ENCODE peak calls at places on chromosomes 2 and 18, in five cellular contexts. U, Q, A, H and L are unnamed samples.

GRCh38 chr2:177998006-177998405 is 74.6 kb downstream of the PDE11A start:
- DNase-seq in H (no peak), Q (peak; percentile 76), A (no peak), U (no peak), L (no peak)

GRCh38 chr2:172693529-172694185 is 42.0 kb upstream of the RAPGEF4 start:
- DNase-seq in U (no peak), A (no peak), H (no peak), Q (no peak), L (no peak)

GRCh38 chr18:24421831-24422230 is 4.6 kb upstream of the IMPACT start:
- DNase-seq in Q (no peak), H (no peak), U (no peak), A (no peak), L (no peak)

GRCh38 chr2:226903179-226903578 is 67.3 kb downstream of the RHBDD1 start:
- DNase-seq in Q (peak; percentile 77), H (no peak), U (no peak), A (no peak), L (no peak)

GRCh38 chr2:88880441-88880953 is 189.0 kb downstream of the RPIA start:
- DNase-seq in A (peak; percentile 34), H (peak; percentile 26), U (no peak), Q (no peak), L (peak; percentile 9)

GRCh38 chr2:142286618-142287017 is 155.8 kb upstream of the LRP1B start:
- DNase-seq in Q (no peak), U (no peak), A (no peak), H (no peak), L (no peak)

GRCh38 chr2:127051116-127051779 is 55.7 kb downstream of the BIN1 start:
- DNase-seq in H (no peak), Q (no peak), U (peak; percentile 69), A (no peak), L (no peak)

GRCh38 chr18:48153641-48154481 is 223.4 kb upstream of the SMAD2 start:
- DNase-seq in U (no peak), H (no peak), Q (no peak), A (no peak), L (no peak)

GRCh38 chr18:37430346-37431076 is 135.1 kb downstream of the CELF4 start:
- DNase-seq in Q (no peak), U (no peak), H (no peak), A (no peak), L (no peak)

GRCh38 chr2:38581193-38582147 is 21.3 kb downstream of the HNRNPLL start:
- DNase-seq in H (peak; percentile 25), A (peak; percentile 78), Q (peak; percentile 53), U (no peak), L (peak; percentile 44)

GRCh38 chr2:96374211-96374951 is 38.8 kb downstream of the NCAPH start:
- DNase-seq in U (no peak), Q (no peak), H (no peak), A (no peak), L (no peak)

GRCh38 chr2:29697181-29697580 is 224.2 kb downstream of the ALK start:
- DNase-seq in U (no peak), A (no peak), H (no peak), Q (no peak), L (no peak)

GRCh38 chr2:1738646-1739302 is 5.5 kb downstream of the PXDN start:
- DNase-seq in H (no peak), A (no peak), Q (no peak), U (no peak), L (no peak)

GRCh38 chr2:157032019-157032418 is 225.5 kb upstream of the GALNT5 start:
- DNase-seq in U (no peak), H (no peak), A (no peak), Q (peak; percentile 91), L (no peak)

GRCh38 chr2:143110759-143111428 is 18.3 kb upstream of the ARHGAP15 start:
- DNase-seq in U (no peak), A (peak; percentile 78), Q (peak; percentile 15), H (peak; percentile 65), L (peak; percentile 64)

GRCh38 chr2:209348453-209348852 is 75.4 kb upstream of the MAP2 start:
- DNase-seq in H (no peak), Q (no peak), A (no peak), U (no peak), L (no peak)